ENCODE peak calls at places on chromosomes 4 and X, in five cellular contexts. One of them, this sample, is unnamed.

GRCh38 chrX:12962041-12962504 is 12.8 kb upstream of the TMSB4X start:
- DNase-seq in globus pallidus: no peak
- DNase-seq in foreskin melanocyte: no peak
- DNase-seq in activated naive CD8-positive, alpha-beta T cell treated with anti-CD3 and anti-CD28 coated beads for 36 hours: no peak
- DNase-seq in AG10803: no peak
- DNase-seq in this sample: no peak

GRCh38 chrX:135112096-135112729 is 8.1 kb downstream of the ETDB start:
- DNase-seq in globus pallidus: peak
- DNase-seq in foreskin melanocyte: peak
- DNase-seq in activated naive CD8-positive, alpha-beta T cell treated with anti-CD3 and anti-CD28 coated beads for 36 hours: peak
- DNase-seq in AG10803: peak
- DNase-seq in this sample: peak

GRCh38 chrX:115939636-115940160 is 230.8 kb upstream of the AGTR2 start:
- DNase-seq in globus pallidus: no peak
- DNase-seq in foreskin melanocyte: no peak
- DNase-seq in activated naive CD8-positive, alpha-beta T cell treated with anti-CD3 and anti-CD28 coated beads for 36 hours: no peak
- DNase-seq in AG10803: no peak
- DNase-seq in this sample: no peak

GRCh38 chrX:18994713-18995112 is 10.8 kb upstream of the PHKA2 start:
- DNase-seq in globus pallidus: no peak
- DNase-seq in foreskin melanocyte: no peak
- DNase-seq in activated naive CD8-positive, alpha-beta T cell treated with anti-CD3 and anti-CD28 coated beads for 36 hours: no peak
- DNase-seq in AG10803: peak
- DNase-seq in this sample: no peak

GRCh38 chrX:79268788-79269187 is 98.3 kb downstream of the ITM2A start:
- DNase-seq in globus pallidus: no peak
- DNase-seq in foreskin melanocyte: no peak
- DNase-seq in activated naive CD8-positive, alpha-beta T cell treated with anti-CD3 and anti-CD28 coated beads for 36 hours: no peak
- DNase-seq in AG10803: no peak
- DNase-seq in this sample: no peak

GRCh38 chr4:39565925-39566630 is 38.8 kb upstream of the UGDH start:
- DNase-seq in globus pallidus: no peak
- DNase-seq in foreskin melanocyte: peak
- DNase-seq in activated naive CD8-positive, alpha-beta T cell treated with anti-CD3 and anti-CD28 coated beads for 36 hours: no peak
- DNase-seq in AG10803: peak
- DNase-seq in this sample: no peak

GRCh38 chrX:141469469-141469868 is 115.1 kb downstream of the SPANXA1 start:
- DNase-seq in globus pallidus: no peak
- DNase-seq in foreskin melanocyte: no peak
- DNase-seq in activated naive CD8-positive, alpha-beta T cell treated with anti-CD3 and anti-CD28 coated beads for 36 hours: no peak
- DNase-seq in AG10803: no peak
- DNase-seq in this sample: no peak

GRCh38 chr4:183355405-183355804 is 33.2 kb upstream of the CLDN24 start:
- DNase-seq in globus pallidus: no peak
- DNase-seq in foreskin melanocyte: peak
- DNase-seq in activated naive CD8-positive, alpha-beta T cell treated with anti-CD3 and anti-CD28 coated beads for 36 hours: no peak
- DNase-seq in AG10803: peak
- DNase-seq in this sample: peak

GRCh38 chrX:40660381-40660780 is 13.0 kb upstream of the CXorf38 start:
- DNase-seq in globus pallidus: no peak
- DNase-seq in foreskin melanocyte: no peak
- DNase-seq in activated naive CD8-positive, alpha-beta T cell treated with anti-CD3 and anti-CD28 coated beads for 36 hours: no peak
- DNase-seq in AG10803: no peak
- DNase-seq in this sample: no peak

GRCh38 chrX:25810202-25810601 is 327.9 kb upstream of the MAGEB18 start:
- DNase-seq in globus pallidus: no peak
- DNase-seq in foreskin melanocyte: peak
- DNase-seq in activated naive CD8-positive, alpha-beta T cell treated with anti-CD3 and anti-CD28 coated beads for 36 hours: no peak
- DNase-seq in AG10803: no peak
- DNase-seq in this sample: peak

GRCh38 chrX:134186362-134187121 is 50.4 kb upstream of the CCDC160 start:
- DNase-seq in globus pallidus: no peak
- DNase-seq in foreskin melanocyte: no peak
- DNase-seq in activated naive CD8-positive, alpha-beta T cell treated with anti-CD3 and anti-CD28 coated beads for 36 hours: peak
- DNase-seq in AG10803: no peak
- DNase-seq in this sample: peak

GRCh38 chr4:8515316-8516060 is 64.7 kb upstream of the GPR78 start:
- DNase-seq in globus pallidus: no peak
- DNase-seq in foreskin melanocyte: no peak
- DNase-seq in activated naive CD8-positive, alpha-beta T cell treated with anti-CD3 and anti-CD28 coated beads for 36 hours: no peak
- DNase-seq in AG10803: peak
- DNase-seq in this sample: no peak

GRCh38 chrX:133590703-133591505 is 175.6 kb upstream of the GPC4 start:
- DNase-seq in globus pallidus: no peak
- DNase-seq in foreskin melanocyte: no peak
- DNase-seq in activated naive CD8-positive, alpha-beta T cell treated with anti-CD3 and anti-CD28 coated beads for 36 hours: no peak
- DNase-seq in AG10803: no peak
- DNase-seq in this sample: no peak

GRCh38 chr4:5998333-5998936 is 19.8 kb downstream of the C4orf50 start:
- DNase-seq in globus pallidus: peak
- DNase-seq in foreskin melanocyte: peak
- DNase-seq in activated naive CD8-positive, alpha-beta T cell treated with anti-CD3 and anti-CD28 coated beads for 36 hours: peak
- DNase-seq in AG10803: peak
- DNase-seq in this sample: peak

GRCh38 chr4:60657802-60658201 is 542.3 kb upstream of the ADGRL3 start:
- DNase-seq in globus pallidus: no peak
- DNase-seq in foreskin melanocyte: no peak
- DNase-seq in activated naive CD8-positive, alpha-beta T cell treated with anti-CD3 and anti-CD28 coated beads for 36 hours: no peak
- DNase-seq in AG10803: no peak
- DNase-seq in this sample: no peak

GRCh38 chrX:126824596-126824995 is 5.1 kb downstream of the PRR32 start:
- DNase-seq in globus pallidus: no peak
- DNase-seq in foreskin melanocyte: peak
- DNase-seq in activated naive CD8-positive, alpha-beta T cell treated with anti-CD3 and anti-CD28 coated beads for 36 hours: no peak
- DNase-seq in AG10803: no peak
- DNase-seq in this sample: peak

GRCh38 chr4:140219567-140219966 is 65.6 kb upstream of the MAML3 start:
- DNase-seq in globus pallidus: no peak
- DNase-seq in foreskin melanocyte: no peak
- DNase-seq in activated naive CD8-positive, alpha-beta T cell treated with anti-CD3 and anti-CD28 coated beads for 36 hours: no peak
- DNase-seq in AG10803: no peak
- DNase-seq in this sample: no peak

GRCh38 chr4:53748328-53748772 is 157.1 kb upstream of the LNX1 start:
- DNase-seq in globus pallidus: no peak
- DNase-seq in foreskin melanocyte: no peak
- DNase-seq in activated naive CD8-positive, alpha-beta T cell treated with anti-CD3 and anti-CD28 coated beads for 36 hours: no peak
- DNase-seq in AG10803: no peak
- DNase-seq in this sample: no peak

GRCh38 chr4:2671267-2671895 is 84.8 kb downstream of the TNIP2 start:
- DNase-seq in globus pallidus: no peak
- DNase-seq in foreskin melanocyte: peak
- DNase-seq in activated naive CD8-positive, alpha-beta T cell treated with anti-CD3 and anti-CD28 coated beads for 36 hours: no peak
- DNase-seq in AG10803: no peak
- DNase-seq in this sample: peak

GRCh38 chr4:137768196-137768595 is 235.9 kb upstream of the PCDH18 start:
- DNase-seq in globus pallidus: no peak
- DNase-seq in foreskin melanocyte: no peak
- DNase-seq in activated naive CD8-positive, alpha-beta T cell treated with anti-CD3 and anti-CD28 coated beads for 36 hours: no peak
- DNase-seq in AG10803: no peak
- DNase-seq in this sample: no peak

GRCh38 chr4:89724716-89725115 is 112.2 kb downstream of the SNCA start:
- DNase-seq in globus pallidus: no peak
- DNase-seq in foreskin melanocyte: no peak
- DNase-seq in activated naive CD8-positive, alpha-beta T cell treated with anti-CD3 and anti-CD28 coated beads for 36 hours: no peak
- DNase-seq in AG10803: peak
- DNase-seq in this sample: no peak

GRCh38 chr4:102493794-102494193 is 7.4 kb upstream of the NFKB1 start:
- DNase-seq in globus pallidus: no peak
- DNase-seq in foreskin melanocyte: no peak
- DNase-seq in activated naive CD8-positive, alpha-beta T cell treated with anti-CD3 and anti-CD28 coated beads for 36 hours: no peak
- DNase-seq in AG10803: no peak
- DNase-seq in this sample: peak

GRCh38 chrX:131752493-131753198 is 208.8 kb downstream of the OR13H1 start:
- DNase-seq in globus pallidus: no peak
- DNase-seq in foreskin melanocyte: no peak
- DNase-seq in activated naive CD8-positive, alpha-beta T cell treated with anti-CD3 and anti-CD28 coated beads for 36 hours: no peak
- DNase-seq in AG10803: no peak
- DNase-seq in this sample: peak

GRCh38 chr4:141891260-141892120 is 255.1 kb downstream of the IL15 start:
- DNase-seq in globus pallidus: no peak
- DNase-seq in foreskin melanocyte: no peak
- DNase-seq in activated naive CD8-positive, alpha-beta T cell treated with anti-CD3 and anti-CD28 coated beads for 36 hours: no peak
- DNase-seq in AG10803: no peak
- DNase-seq in this sample: no peak

GRCh38 chr4:181792641-181793612 is 450.3 kb upstream of the TENM3 start:
- DNase-seq in globus pallidus: no peak
- DNase-seq in foreskin melanocyte: no peak
- DNase-seq in activated naive CD8-positive, alpha-beta T cell treated with anti-CD3 and anti-CD28 coated beads for 36 hours: no peak
- DNase-seq in AG10803: no peak
- DNase-seq in this sample: no peak

GRCh38 chr4:48642421-48643144 is 137.5 kb downstream of the FRYL start:
- DNase-seq in globus pallidus: no peak
- DNase-seq in foreskin melanocyte: no peak
- DNase-seq in activated naive CD8-positive, alpha-beta T cell treated with anti-CD3 and anti-CD28 coated beads for 36 hours: no peak
- DNase-seq in AG10803: peak
- DNase-seq in this sample: no peak

GRCh38 chr4:86400216-86400615 is 40.4 kb upstream of the MAPK10 start:
- DNase-seq in globus pallidus: no peak
- DNase-seq in foreskin melanocyte: no peak
- DNase-seq in activated naive CD8-positive, alpha-beta T cell treated with anti-CD3 and anti-CD28 coated beads for 36 hours: no peak
- DNase-seq in AG10803: no peak
- DNase-seq in this sample: no peak

GRCh38 chrX:53223068-53223693 is 1.8 kb downstream of the KDM5C start:
- DNase-seq in globus pallidus: no peak
- DNase-seq in foreskin melanocyte: no peak
- DNase-seq in activated naive CD8-positive, alpha-beta T cell treated with anti-CD3 and anti-CD28 coated beads for 36 hours: no peak
- DNase-seq in AG10803: peak
- DNase-seq in this sample: peak

GRCh38 chr4:4864940-4865704 is 5.7 kb downstream of the MSX1 start:
- DNase-seq in globus pallidus: no peak
- DNase-seq in foreskin melanocyte: no peak
- DNase-seq in activated naive CD8-positive, alpha-beta T cell treated with anti-CD3 and anti-CD28 coated beads for 36 hours: no peak
- DNase-seq in AG10803: no peak
- DNase-seq in this sample: no peak

GRCh38 chrX:66672106-66672505 is 33.2 kb upstream of the EDA2R start:
- DNase-seq in globus pallidus: no peak
- DNase-seq in foreskin melanocyte: no peak
- DNase-seq in activated naive CD8-positive, alpha-beta T cell treated with anti-CD3 and anti-CD28 coated beads for 36 hours: no peak
- DNase-seq in AG10803: no peak
- DNase-seq in this sample: no peak

GRCh38 chr4:157550028-157550427 is 329.5 kb downstream of the GRIA2 start:
- DNase-seq in globus pallidus: no peak
- DNase-seq in foreskin melanocyte: no peak
- DNase-seq in activated naive CD8-positive, alpha-beta T cell treated with anti-CD3 and anti-CD28 coated beads for 36 hours: no peak
- DNase-seq in AG10803: no peak
- DNase-seq in this sample: no peak

GRCh38 chrX:109818921-109819320 is 85.9 kb upstream of the ACSL4 start:
- DNase-seq in globus pallidus: no peak
- DNase-seq in foreskin melanocyte: peak
- DNase-seq in activated naive CD8-positive, alpha-beta T cell treated with anti-CD3 and anti-CD28 coated beads for 36 hours: no peak
- DNase-seq in AG10803: no peak
- DNase-seq in this sample: peak

GRCh38 chrX:141652315-141652714 is 46.2 kb downstream of the SPANXD start:
- DNase-seq in globus pallidus: no peak
- DNase-seq in foreskin melanocyte: no peak
- DNase-seq in activated naive CD8-positive, alpha-beta T cell treated with anti-CD3 and anti-CD28 coated beads for 36 hours: no peak
- DNase-seq in AG10803: no peak
- DNase-seq in this sample: no peak

GRCh38 chrX:40685352-40685918 is 38.1 kb upstream of the CXorf38 start:
- DNase-seq in globus pallidus: no peak
- DNase-seq in foreskin melanocyte: no peak
- DNase-seq in activated naive CD8-positive, alpha-beta T cell treated with anti-CD3 and anti-CD28 coated beads for 36 hours: no peak
- DNase-seq in AG10803: no peak
- DNase-seq in this sample: peak

This sample was measured in SK-MEL-5.